ENCODE peak calls at places on chromosome 14, in six cellular contexts. L is heart right ventricle, G is fibroblast of lung, E is tibial nerve, F is coronary artery, K is foreskin keratinocyte. A is an unnamed sample.

GRCh38 chr14:77738559-77739250 is 22.3 kb downstream of the SNW1 start:
- DNase-seq in L (peak; percentile 36), G (no peak), E (no peak), F (no peak), K (no peak), A (no peak)

GRCh38 chr14:85534435-85534834 is 4.5 kb downstream of the FLRT2 start:
- DNase-seq in L (no peak), G (peak; percentile 25), E (no peak), F (no peak), K (peak; percentile 20), A (peak; percentile 14)

GRCh38 chr14:53310412-53310811 is 157.3 kb upstream of the DDHD1 start:
- DNase-seq in L (no peak), G (no peak), E (no peak), F (no peak), K (no peak), A (no peak)

GRCh38 chr14:87908591-87908990 is 84.4 kb downstream of the GALC start:
- DNase-seq in L (no peak), G (no peak), E (no peak), F (no peak), K (no peak), A (no peak)

GRCh38 chr14:91008759-91009409 is 51.6 kb downstream of the RPS6KA5 start:
- DNase-seq in L (no peak), G (peak; percentile 4), E (no peak), F (no peak), K (no peak), A (no peak)

GRCh38 chr14:51715742-51716141 is 64.0 kb downstream of the FRMD6 start:
- DNase-seq in L (no peak), G (no peak), E (no peak), F (no peak), K (no peak), A (no peak)

GRCh38 chr14:77177623-77178185 is 3.9 kb upstream of the TMEM63C start:
- DNase-seq in L (no peak), G (no peak), E (no peak), F (no peak), K (no peak), A (no peak)

GRCh38 chr14:68715032-68715924 is 77.6 kb downstream of the ZFP36L1 start:
- DNase-seq in L (no peak), G (no peak), E (no peak), F (peak; percentile 41), K (peak; percentile 87), A (no peak)

GRCh38 chr14:37413504-37414003 is 181.5 kb downstream of the FOXA1 start:
- DNase-seq in L (no peak), G (no peak), E (no peak), F (no peak), K (no peak), A (no peak)

GRCh38 chr14:81435578-81436295 is 35.6 kb upstream of the STON2 start:
- DNase-seq in L (peak; percentile 31), G (peak; percentile 23), E (no peak), F (no peak), K (peak; percentile 83), A (peak; percentile 69)

GRCh38 chr14:70084226-70084625 is 104.5 kb downstream of the SLC8A3 start:
- DNase-seq in L (no peak), G (no peak), E (no peak), F (no peak), K (no peak), A (no peak)

GRCh38 chr14:27945512-27945911 is 821.1 kb upstream of the FOXG1 start:
- DNase-seq in L (no peak), G (no peak), E (no peak), F (no peak), K (no peak), A (no peak)

GRCh38 chr14:75069811-75070145 is 337 bp downstream of the ZC2HC1C start:
- DNase-seq in L (no peak), G (no peak), E (peak; percentile 32), F (no peak), K (no peak), A (no peak)

DNA sequence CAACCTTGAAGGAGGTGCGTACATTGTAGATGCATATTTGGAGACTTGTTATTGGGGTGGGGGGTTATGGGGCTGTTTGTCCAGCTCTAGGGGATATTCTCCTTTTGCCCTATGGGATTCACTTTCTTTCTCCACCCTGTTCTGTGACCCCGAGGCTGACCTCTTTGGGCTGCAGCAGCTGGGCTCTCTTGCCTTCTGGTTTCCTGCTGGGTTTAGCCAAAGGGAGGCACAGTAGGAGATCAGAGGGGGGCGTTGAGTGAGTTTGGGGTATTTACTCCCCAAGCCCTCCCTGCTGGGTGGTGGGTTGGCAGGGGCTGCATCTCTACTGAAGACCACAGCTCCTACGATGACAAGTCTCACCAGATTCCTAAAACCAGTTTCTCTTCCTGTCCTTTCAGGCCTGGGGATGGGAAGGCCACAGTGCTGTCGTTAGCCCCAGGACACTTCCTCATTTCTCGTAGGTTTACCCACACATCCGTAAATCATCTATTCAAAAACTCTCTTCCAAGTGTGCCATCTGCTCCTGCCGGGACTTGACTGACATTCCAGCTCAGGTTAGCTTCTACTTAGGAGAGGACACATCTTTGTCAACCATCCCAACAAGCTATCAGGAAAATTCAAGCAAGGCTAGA is 127.1 kb downstream of the TMEM30B start:
- DNase-seq in L (no peak), G (no peak), E (no peak), F (no peak), K (peak; percentile 55), A (no peak)
- H3K27ac ChIP-seq in L (no peak overlapping the region), G (no peak overlapping the region), E (peak overlapping the region; percentile 82), F (no peak overlapping the region), K (no peak overlapping the region), A (no peak overlapping the region)

GRCh38 chr14:32939254-32940065 is 781 bp downstream of the NPAS3 start:
- DNase-seq in L (peak; percentile 82), G (peak; percentile 54), E (peak; percentile 75), F (no peak), K (peak; percentile 47), A (no peak)

GRCh38 chr14:32940066-32940651 is 1.5 kb downstream of the NPAS3 start:
- DNase-seq in L (no peak), G (peak; percentile 24), E (no peak), F (no peak), K (no peak), A (no peak)

GRCh38 chr14:32941668-32942065 is 3.0 kb downstream of the NPAS3 start:
- DNase-seq in L (no peak), G (no peak), E (no peak), F (no peak), K (no peak), A (no peak)

GRCh38 chr14:32938719-32939253 is at the start of gene NPAS3:
- DNase-seq in L (no peak), G (no peak), E (no peak), F (no peak), K (no peak), A (no peak)

DNA sequence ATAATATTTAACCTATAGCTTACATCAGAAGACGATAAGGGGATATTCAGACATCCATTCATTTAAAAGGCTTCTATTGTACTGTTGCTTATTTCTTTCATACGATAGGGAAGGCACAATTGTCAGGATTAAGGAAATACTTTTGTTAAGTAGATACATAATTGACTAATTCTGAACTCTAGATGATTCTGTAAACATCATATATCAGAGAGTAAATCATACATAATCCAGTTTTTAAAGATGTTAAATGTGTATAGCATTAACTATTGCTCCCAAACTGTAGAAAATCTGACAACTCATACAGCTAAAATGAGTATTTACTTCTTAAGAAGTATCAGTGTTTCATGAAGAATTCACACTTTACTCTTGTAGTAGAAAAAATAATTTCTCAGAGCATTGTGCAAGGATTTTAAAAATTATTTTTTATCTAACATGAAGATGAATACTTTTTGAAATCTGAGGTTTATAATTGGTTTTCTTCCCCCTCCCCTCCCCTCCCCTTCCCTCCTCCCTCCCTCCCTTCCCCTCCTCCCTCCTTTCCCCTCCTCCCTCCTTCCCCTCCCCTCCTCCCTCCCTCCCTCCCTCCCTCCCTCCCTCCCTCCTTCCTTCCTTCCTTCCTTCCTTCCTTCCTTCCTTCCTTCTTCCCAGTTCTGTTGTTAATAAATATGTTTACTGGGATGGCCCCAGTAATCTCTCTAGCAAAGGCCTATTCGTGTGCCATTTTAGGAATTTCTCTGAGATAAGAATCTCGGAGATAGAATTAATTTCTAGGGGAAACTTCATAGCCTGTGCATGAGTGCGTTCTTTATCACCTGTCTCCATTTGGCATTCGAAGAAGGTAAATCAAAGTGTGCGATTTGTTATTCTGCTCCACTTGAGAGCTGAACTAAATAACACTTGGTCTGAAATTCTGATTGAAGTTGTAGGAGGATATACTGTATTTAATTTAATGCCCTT is 2.3 kb downstream of the NPAS3 start:
- DNase-seq in L (no peak), G (no peak), E (no peak), F (no peak), K (no peak), A (no peak)
- H3K27ac ChIP-seq in L (no peak overlapping the region), G (no peak overlapping the region), E (peak overlapping the region; percentile 93), F (no peak overlapping the region), K (no peak overlapping the region), A (no peak overlapping the region)

GRCh38 chr14:60931206-60931605 is 49.7 kb downstream of the TRMT5 start:
- DNase-seq in L (no peak), G (no peak), E (no peak), F (no peak), K (peak; percentile 6), A (no peak)

GRCh38 chr14:60935283-60935682 is 45.6 kb downstream of the TRMT5 start:
- DNase-seq in L (no peak), G (no peak), E (no peak), F (no peak), K (no peak), A (no peak)

DNA sequence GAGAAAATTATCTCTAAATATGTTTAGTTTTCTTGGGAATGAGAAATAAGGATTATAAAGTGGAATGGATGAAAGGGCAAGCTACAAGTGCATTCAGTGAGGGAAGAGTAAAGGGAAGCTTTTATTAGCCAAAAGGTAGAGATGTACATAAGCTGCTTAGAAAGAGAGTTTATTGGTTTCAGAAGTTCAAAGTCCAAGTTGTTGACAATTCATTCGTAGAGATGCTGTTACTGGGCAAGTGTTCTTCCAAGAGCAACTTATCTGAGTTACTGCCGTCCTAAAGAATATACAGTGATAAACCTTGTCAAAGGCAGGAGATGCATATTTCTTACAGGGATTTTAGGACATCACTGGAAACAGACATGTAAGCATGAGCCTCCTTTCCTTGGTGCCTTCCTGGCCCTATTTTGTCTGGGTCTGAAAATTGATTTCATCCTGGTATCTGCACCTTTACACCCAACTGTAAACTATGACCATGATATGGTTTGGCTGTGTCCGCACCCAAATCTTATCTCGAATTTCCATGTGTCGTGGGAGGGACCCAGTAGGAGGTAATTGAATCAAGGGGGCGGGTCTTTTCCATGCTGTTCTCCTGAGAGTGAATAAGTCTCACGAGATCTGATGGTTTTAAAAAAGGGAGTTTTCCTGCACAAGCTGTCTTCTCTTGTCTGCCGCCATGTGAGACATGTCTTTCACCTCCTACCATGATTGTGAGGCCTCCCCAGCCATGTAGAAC is 46.8 kb downstream of the TRMT5 start:
- DNase-seq in L (no peak), G (no peak), E (no peak), F (no peak), K (no peak), A (no peak)
- H3K27ac ChIP-seq in L (no peak overlapping the region), G (no peak overlapping the region), E (no peak overlapping the region), F (no peak overlapping the region), K (no peak overlapping the region), A (no peak overlapping the region)

GRCh38 chr14:35351497-35351896 is 53.1 kb downstream of the NFKBIA start:
- DNase-seq in L (no peak), G (no peak), E (no peak), F (no peak), K (no peak), A (no peak)

GRCh38 chr14:35351897-35352273 is 52.7 kb downstream of the NFKBIA start:
- DNase-seq in L (no peak), G (no peak), E (no peak), F (no peak), K (no peak), A (no peak)

GRCh38 chr14:35352274-35353233 is 52.0 kb downstream of the NFKBIA start:
- DNase-seq in L (no peak), G (no peak), E (no peak), F (no peak), K (no peak), A (no peak)

GRCh38 chr14:35353409-35354172 is 51.0 kb downstream of the NFKBIA start:
- DNase-seq in L (no peak), G (no peak), E (no peak), F (no peak), K (no peak), A (no peak)

GRCh38 chr14:35355981-35356839 is 48.3 kb downstream of the NFKBIA start:
- DNase-seq in L (no peak), G (no peak), E (no peak), F (no peak), K (peak; percentile 62), A (no peak)
- H3K27ac ChIP-seq in L (no peak overlapping the region), G (no peak overlapping the region), E (peak overlapping the region; percentile 59), F (no peak overlapping the region), K (no peak overlapping the region), A (peak overlapping the region; percentile 29)